ENCODE peak calls at places on chromosomes 16 and 17, in five cellular contexts. V is H1, U is fibroblast of lung, Y is psoas muscle, Q is uterus. L is an unnamed sample.

GRCh38 chr17:561118-561517 is 153.5 kb downstream of the VPS53 start:
- DNase-seq in V (no peak), U (peak), Y (no peak), Q (no peak), L (no peak)

GRCh38 chr17:15966183-15966878 is 21.4 kb downstream of the ADORA2B start:
- DNase-seq in V (no peak), U (peak), Y (no peak), Q (no peak), L (peak)

GRCh38 chr17:48236681-48237134 is 129.1 kb downstream of the SNX11 start:
- DNase-seq in V (no peak), U (peak), Y (no peak), Q (no peak), L (peak)

GRCh38 chr17:66667491-66668030 is 167.4 kb upstream of the CACNG5 start:
- DNase-seq in V (no peak), U (no peak), Y (no peak), Q (no peak), L (no peak)

GRCh38 chr17:45431531-45432404 is 902 bp downstream of the ARHGAP27 start:
- DNase-seq in V (peak), U (no peak), Y (peak), Q (peak), L (peak)

GRCh38 chr17:1783834-1784611 is 22.2 kb downstream of the SERPINF1 start:
- DNase-seq in V (no peak), U (peak), Y (peak), Q (peak), L (peak)

GRCh38 chr16:53864819-53865491 is 161.0 kb downstream of the FTO start:
- DNase-seq in V (no peak), U (no peak), Y (no peak), Q (no peak), L (peak)

GRCh38 chr17:66348605-66349165 is 46.3 kb downstream of the PRKCA start:
- DNase-seq in V (no peak), U (peak), Y (no peak), Q (peak), L (peak)

GRCh38 chr16:9075299-9076071 is 16.0 kb upstream of the HAPSTR1 start:
- DNase-seq in V (no peak), U (no peak), Y (no peak), Q (no peak), L (no peak)

GRCh38 chr16:83666449-83666848 is 141.3 kb upstream of the HSBP1 start:
- DNase-seq in V (no peak), U (no peak), Y (no peak), Q (no peak), L (no peak)

GRCh38 chr17:41520821-41521521 is 2.3 kb upstream of the KRT15 start:
- DNase-seq in V (no peak), U (no peak), Y (no peak), Q (no peak), L (peak)

DNA sequence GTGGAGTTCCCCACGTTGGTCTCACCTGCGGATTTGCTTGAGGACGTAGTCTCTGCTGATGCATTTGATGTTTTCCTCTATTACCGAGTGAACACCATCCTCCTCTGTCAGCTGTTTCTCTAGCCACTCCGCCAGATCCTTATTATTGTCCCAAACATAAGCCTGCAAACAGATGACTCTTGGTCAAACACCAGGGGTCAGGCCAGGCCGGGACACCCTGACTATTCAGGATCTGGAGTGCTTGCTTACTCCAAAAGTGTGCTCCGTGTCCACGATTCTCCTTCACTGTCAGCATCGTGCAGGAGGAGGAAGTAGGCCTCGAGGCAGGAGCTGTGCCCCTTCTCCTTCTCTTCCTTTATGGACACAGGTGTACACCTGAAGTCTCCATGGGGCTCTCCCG is 140.2 kb downstream of the AATF start:
- DNase-seq in V (no peak), U (no peak), Y (no peak), Q (no peak), L (no peak)
- TF ChIP-seq CTCF in V (peak), U (no peak), Y (no peak), Q (no peak), L (no peak)

GRCh38 chr17:20225162-20226115 is 216.3 kb downstream of the SPECC1 start:
- DNase-seq in V (no peak), U (peak), Y (no peak), Q (no peak), L (peak)
- TF ChIP-seq CTCF in V (peak), U (peak), Y (no peak), Q (no peak), L (no peak)

GRCh38 chr17:29115906-29116651 is 64.1 kb downstream of the MYO18A start:
- DNase-seq in V (peak), U (peak), Y (no peak), Q (no peak), L (peak)
- TF ChIP-seq CTCF in V (peak), U (peak), Y (peak), Q (no peak), L (peak)

GRCh38 chr16:87459833-87460232 is 33.0 kb downstream of the ZCCHC14 start:
- DNase-seq in V (no peak), U (no peak), Y (no peak), Q (no peak), L (no peak)

GRCh38 chr16:87457051-87457611 is 35.7 kb downstream of the ZCCHC14 start:
- DNase-seq in V (no peak), U (peak), Y (no peak), Q (no peak), L (no peak)

GRCh38 chr16:87457724-87458423 is 35.0 kb downstream of the ZCCHC14 start:
- DNase-seq in V (peak), U (peak), Y (no peak), Q (no peak), L (peak)

GRCh38 chr16:87458424-87458915 is 34.4 kb downstream of the ZCCHC14 start:
- DNase-seq in V (no peak), U (no peak), Y (no peak), Q (no peak), L (no peak)

GRCh38 chr16:87459027-87459426 is 33.8 kb downstream of the ZCCHC14 start:
- DNase-seq in V (no peak), U (no peak), Y (no peak), Q (no peak), L (no peak)
- TF ChIP-seq CTCF in V (no peak), U (no peak), Y (no peak), Q (no peak), L (no peak)

GRCh38 chr17:76000755-76001521 is at the start of gene CDK3:
- DNase-seq in V (no peak), U (no peak), Y (no peak), Q (no peak), L (no peak)
- TF ChIP-seq CTCF in V (no peak), U (no peak), Y (peak), Q (no peak), L (peak)

L was measured in MCF 10A.